ENCODE peak calls at places on chromosomes 6 and 20, in four cellular contexts. Q, O, P and V are unnamed samples.

GRCh38 chr6:28207244-28208179 is 17.6 kb upstream of the ZSCAN9 start:
- DNase-seq in P (no peak), O (peak; percentile 73), Q (peak; percentile 38), V (peak; percentile 53)

GRCh38 chr20:45470262-45470931 is 844 bp downstream of the WFDC2 start:
- DNase-seq in Q (no peak), P (no peak), O (peak; percentile 87), V (peak; percentile 25)

GRCh38 chr20:63744574-63745423 is 5.2 kb downstream of the SLC2A4RG start:
- DNase-seq in P (no peak), Q (no peak), O (no peak), V (no peak)

GRCh38 chr6:109580519-109580918 is 97.5 kb upstream of the ZBTB24 start:
- DNase-seq in Q (peak; percentile 2), P (no peak), O (no peak), V (peak; percentile 3)

GRCh38 chr6:25637211-25637610 is 14.8 kb upstream of the SCGN start:
- DNase-seq in Q (no peak), O (no peak), P (no peak), V (no peak)

GRCh38 chr6:148530394-148530923 is 187.8 kb downstream of the SASH1 start:
- DNase-seq in O (no peak), Q (peak; percentile 95), P (peak; percentile 32), V (peak; percentile 87)

GRCh38 chr20:47801759-47802158 is 16.5 kb upstream of the SULF2 start:
- DNase-seq in P (no peak), O (no peak), Q (no peak), V (no peak)

GRCh38 chr6:148657053-148657452 is 89.8 kb upstream of the UST start:
- DNase-seq in O (no peak), Q (peak; percentile 88), P (peak; percentile 5), V (peak; percentile 92)

GRCh38 chr20:58938078-58938477 is 43.0 kb upstream of the NELFCD start:
- DNase-seq in O (no peak), Q (no peak), P (no peak), V (no peak)

GRCh38 chr20:881051-881820 is 34.9 kb downstream of the ANGPT4 start:
- DNase-seq in O (no peak), Q (peak; percentile 23), P (peak; percentile 72), V (peak; percentile 24)

GRCh38 chr20:14764511-14765369 is 427.3 kb upstream of the FLRT3 start:
- DNase-seq in O (no peak), Q (no peak), P (peak; percentile 88), V (no peak)

GRCh38 chr6:80608881-80609280 is 502.4 kb downstream of the BCKDHB start:
- DNase-seq in Q (peak; percentile 14), O (no peak), P (no peak), V (peak; percentile 47)

GRCh38 chr6:157293780-157294179 is 29.5 kb downstream of the TMEM242 start:
- DNase-seq in Q (no peak), P (no peak), O (no peak), V (no peak)

GRCh38 chr6:36659271-36659670 is 19.2 kb upstream of the CDKN1A start:
- DNase-seq in Q (peak; percentile 90), O (no peak), P (peak; percentile 15), V (peak; percentile 66)

GRCh38 chr6:70292144-70292543 is 10.7 kb downstream of the COL9A1 start:
- DNase-seq in Q (no peak), P (no peak), O (no peak), V (no peak)

GRCh38 chr6:29953001-29953436 is 10.7 kb downstream of the HLA-A start:
- DNase-seq in P (peak; percentile 60), O (no peak), Q (peak; percentile 86), V (peak; percentile 83)

GRCh38 chr6:9540534-9541126 is 874.2 kb downstream of the TFAP2A start:
- DNase-seq in P (peak; percentile 81), O (no peak), Q (peak; percentile 49), V (peak; percentile 52)

GRCh38 chr6:88223298-88223697 is 57.2 kb upstream of the CNR1 start:
- DNase-seq in Q (no peak), O (no peak), P (no peak), V (no peak)

GRCh38 chr20:1871807-1872455 is 23.3 kb upstream of the SIRPA start:
- DNase-seq in O (no peak), Q (no peak), P (no peak), V (no peak)

GRCh38 chr6:97591955-97592354 is 308.9 kb upstream of the MMS22L start:
- DNase-seq in O (peak; percentile 64), Q (no peak), P (no peak), V (no peak)

DNA sequence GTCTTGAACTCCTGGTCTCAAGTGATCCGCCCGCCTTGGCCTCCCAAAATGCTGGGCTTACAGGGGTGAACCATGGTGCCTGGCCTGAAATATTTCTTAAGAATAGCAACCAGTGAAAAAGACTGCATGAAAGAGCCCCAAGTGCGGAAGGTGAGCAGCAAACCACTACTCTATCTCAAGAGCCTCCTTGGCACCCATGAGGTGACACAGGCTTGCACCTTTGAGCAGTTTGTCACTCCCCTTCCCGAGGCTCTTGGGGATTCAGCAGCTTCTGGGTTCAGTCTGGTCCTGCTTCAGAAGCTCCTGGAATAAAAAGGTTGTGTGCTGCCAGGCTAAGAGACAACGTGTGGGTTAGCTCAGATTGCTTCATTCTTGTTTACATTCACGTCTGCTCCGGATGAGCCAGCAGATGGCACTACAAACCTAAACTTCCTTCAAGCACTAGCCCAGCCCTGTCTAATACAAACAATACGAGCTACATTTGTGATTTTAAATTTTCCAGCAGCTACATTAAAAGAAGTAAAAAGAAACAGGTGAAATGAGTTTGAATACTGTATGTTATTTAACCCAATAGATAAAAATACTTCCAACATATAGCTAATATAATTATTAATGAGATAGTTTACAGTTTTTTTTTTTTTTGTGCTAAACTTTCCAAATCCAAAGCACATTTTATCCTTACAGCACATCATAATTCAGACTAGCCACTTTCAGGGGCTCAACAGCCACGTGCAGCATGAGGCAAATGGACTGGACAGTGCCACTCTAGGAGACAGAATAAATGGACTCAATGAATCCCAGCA is 46.2 kb downstream of the GJA10 start:
- DNase-seq in P (peak; percentile 78), O (no peak), Q (peak; percentile 92), V (peak; percentile 84)
- H2AFZ ChIP-seq in P (peak overlapping the region; percentile 51), O (no peak overlapping the region), Q (no peak overlapping the region), V (no peak overlapping the region)

GRCh38 chr6:164928366-164929154 is 380.8 kb downstream of the C6orf118 start:
- DNase-seq in P (no peak), Q (no peak), O (no peak), V (no peak)

GRCh38 chr6:164926686-164927085 is 382.7 kb downstream of the C6orf118 start:
- DNase-seq in P (no peak), Q (no peak), O (no peak), V (no peak)

GRCh38 chr6:164929155-164929977 is 380.0 kb downstream of the C6orf118 start:
- DNase-seq in Q (no peak), P (no peak), O (no peak), V (no peak)

GRCh38 chr6:164927288-164928040 is 381.9 kb downstream of the C6orf118 start:
- DNase-seq in P (peak; percentile 61), Q (peak; percentile 50), O (peak; percentile 87), V (peak; percentile 41)

GRCh38 chr6:164928041-164928321 is 381.4 kb downstream of the C6orf118 start:
- DNase-seq in Q (no peak), P (no peak), O (no peak), V (no peak)
- H3K4me3 ChIP-seq in Q (no peak overlapping the region), P (no peak overlapping the region), O (no peak overlapping the region), V (no peak overlapping the region)

DNA sequence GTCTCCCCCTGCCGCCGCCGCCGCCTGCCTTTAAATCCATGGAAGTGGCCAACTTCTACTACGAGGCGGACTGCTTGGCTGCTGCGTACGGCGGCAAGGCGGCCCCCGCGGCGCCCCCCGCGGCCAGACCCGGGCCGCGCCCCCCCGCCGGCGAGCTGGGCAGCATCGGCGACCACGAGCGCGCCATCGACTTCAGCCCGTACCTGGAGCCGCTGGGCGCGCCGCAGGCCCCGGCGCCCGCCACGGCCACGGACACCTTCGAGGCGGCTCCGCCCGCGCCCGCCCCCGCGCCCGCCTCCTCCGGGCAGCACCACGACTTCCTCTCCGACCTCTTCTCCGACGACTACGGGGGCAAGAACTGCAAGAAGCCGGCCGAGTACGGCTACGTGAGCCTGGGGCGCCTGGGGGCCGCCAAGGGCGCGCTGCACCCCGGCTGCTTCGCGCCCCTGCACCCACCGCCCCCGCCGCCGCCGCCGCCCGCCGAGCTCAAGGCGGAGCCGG is 485 bp downstream of the CEBPB start:
- DNase-seq in Q (no peak), P (peak; percentile 59), O (peak; percentile 68), V (no peak)
- H3K4me1 ChIP-seq in Q (peaks cover 9% of the 10 kb centered on the region), P (peaks cover 28% of the 10 kb centered on the region), O (peaks cover 17% of the 10 kb centered on the region), V (peaks cover 39% of the 10 kb centered on the region)

DNA sequence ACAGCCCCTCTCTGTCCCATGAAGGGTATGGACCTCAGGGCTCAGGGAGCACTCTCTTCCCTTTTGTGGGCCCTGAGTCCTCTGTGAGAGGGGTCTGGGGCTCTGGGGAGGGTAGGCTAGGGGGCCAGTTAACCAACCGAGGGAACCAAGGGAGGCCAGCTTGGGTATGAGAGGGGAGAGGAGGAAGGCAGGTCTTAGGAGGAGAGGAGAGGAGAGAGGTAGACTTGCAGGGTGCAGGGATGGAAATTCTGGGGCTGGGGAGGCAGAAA is 720 bp downstream of the DUSP15 start:
- DNase-seq in O (no peak), Q (no peak), P (no peak), V (no peak)
- H2AFZ ChIP-seq in O (peak overlapping the region; percentile 78), Q (no peak overlapping the region), P (peak overlapping the region; percentile 74), V (peak overlapping the region; percentile 85)